ENCODE peak calls at places on chromosomes 6 and 20, in five cellular contexts. A is lower lobe of right lung, I is activated gamma-delta T cell treated with Interleukin-2 at 50 U/mL for 16 hours, G is NCI-H1417, X is NCI-H69. D is an unnamed sample.
A peak's percentile ranks its signal among the peaks of the same experiment; 100 is the strongest.

GRCh38 chr6:34598725-34599124 is 42.6 kb upstream of the SPDEF start:
- DNase-seq in A (no peak), I (no peak), G (no peak), X (peak; percentile 44), D (no peak)

GRCh38 chr6:26125015-26125690 is 37.9 kb downstream of the HFE start:
- DNase-seq in A (peak; percentile 58), I (peak; percentile 14), G (peak; percentile 20), X (peak; percentile 62), D (no peak)

GRCh38 chr6:162798546-162798945 is 70.8 kb downstream of the PACRG start:
- DNase-seq in A (no peak), I (no peak), G (no peak), X (no peak), D (no peak)

GRCh38 chr6:147170269-147170668 is 33.9 kb upstream of the STXBP5 start:
- DNase-seq in A (no peak), I (no peak), G (no peak), X (no peak), D (peak; percentile 29)

GRCh38 chr6:148528292-148528691 is 185.7 kb downstream of the SASH1 start:
- DNase-seq in A (no peak), I (no peak), G (no peak), X (no peak), D (no peak)

GRCh38 chr6:168060521-168060931 is 18.5 kb downstream of the FRMD1 start:
- DNase-seq in A (no peak), I (no peak), G (peak; percentile 29), X (peak; percentile 38), D (peak; percentile 48)

GRCh38 chr6:168189679-168190405 is 110.8 kb upstream of the FRMD1 start:
- DNase-seq in A (no peak), I (no peak), G (no peak), X (no peak), D (no peak)

GRCh38 chr20:1124416-1124815 is 6.0 kb downstream of the PSMF1 start:
- DNase-seq in A (no peak), I (no peak), G (no peak), X (no peak), D (no peak)

GRCh38 chr6:153150767-153151440 is 19.8 kb upstream of the RGS17 start:
- DNase-seq in A (no peak), I (no peak), G (no peak), X (peak; percentile 91), D (no peak)

D was measured in HTR-8/SVneo.